ENCODE peak calls at places on chromosomes 5 and 9, in six cellular contexts. Z is GM19239, V is AG10803, P is endothelial cell, L is pons, O is transverse colon. B is an unnamed sample.

GRCh38 chr9:89430995-89431394 is 66.9 kb downstream of the SEMA4D start:
- DNase-seq in P (no peak), O (peak; percentile 79), L (no peak), Z (no peak), V (no peak), B (no peak)

GRCh38 chr9:132647806-132648205 is 22.0 kb downstream of the DDX31 start:
- DNase-seq in Z (no peak), L (no peak), P (no peak), O (no peak), V (peak; percentile 38), B (no peak)

GRCh38 chr9:71446499-71447411 is 321.6 kb downstream of the CEMIP2 start:
- DNase-seq in Z (peak; percentile 35), V (peak; percentile 38), P (peak; percentile 84), L (no peak), O (peak; percentile 20), B (no peak)

GRCh38 chr5:16964821-16965220 is 28.7 kb upstream of the MYO10 start:
- DNase-seq in V (no peak), P (no peak), Z (no peak), O (no peak), L (no peak), B (no peak)

GRCh38 chr9:109934499-109935214 is 154.7 kb downstream of the PALM2AKAP2 start:
- DNase-seq in P (no peak), O (no peak), L (no peak), V (peak; percentile 43), Z (no peak), B (no peak)

GRCh38 chr5:115179959-115180709 is 10.4 kb upstream of the TRIM36 start:
- DNase-seq in P (peak; percentile 69), O (peak; percentile 46), L (no peak), V (peak; percentile 5), Z (peak; percentile 17), B (peak; percentile 44)

GRCh38 chr9:96453625-96454024 is 3.7 kb downstream of the HABP4 start:
- DNase-seq in L (peak; percentile 87), Z (no peak), P (no peak), V (peak; percentile 61), O (no peak), B (peak; percentile 49)

GRCh38 chr5:123156577-123157296 is 67.7 kb downstream of the PRDM6 start:
- DNase-seq in L (no peak), P (no peak), O (no peak), V (peak; percentile 68), Z (no peak), B (no peak)

GRCh38 chr9:92726348-92726747 is 38.3 kb downstream of the BICD2 start:
- DNase-seq in V (no peak), O (no peak), P (no peak), Z (no peak), L (no peak), B (no peak)

GRCh38 chr9:115978739-115979138 is 174.9 kb upstream of the PAPPA start:
- DNase-seq in Z (no peak), O (no peak), L (no peak), V (peak; percentile 62), P (no peak), B (no peak)

GRCh38 chr5:116731432-116731831 is 156.8 kb upstream of the SEMA6A start:
- DNase-seq in Z (no peak), V (no peak), L (no peak), P (no peak), O (no peak), B (no peak)